ENCODE peak calls at places on chromosomes 11 and 22, in four cellular contexts. U, X, Q and P are unnamed samples.

GRCh38 chr11:76634934-76635333 is 35.6 kb downstream of the LRRC32 start:
- DNase-seq in U (no peak), X (no peak), Q (no peak), P (no peak)

GRCh38 chr11:64037027-64037633 is 1.4 kb downstream of the FLRT1 start:
- DNase-seq in U (no peak), X (no peak), Q (no peak), P (no peak)

GRCh38 chr11:72848846-72849466 is 34.7 kb downstream of the ATG16L2 start:
- DNase-seq in U (no peak), X (peak), Q (peak), P (peak)

GRCh38 chr11:68020575-68020974 is 9.9 kb upstream of the NDUFS8 start:
- DNase-seq in U (no peak), X (peak), Q (peak), P (no peak)

GRCh38 chr22:46376096-46376495 is 40.6 kb downstream of the TRMU start:
- DNase-seq in U (no peak), X (no peak), Q (no peak), P (no peak)

GRCh38 chr22:48500481-48501230 is 1327.0 kb downstream of the BRD1 start:
- DNase-seq in U (peak), X (no peak), Q (no peak), P (no peak)

GRCh38 chr11:65216830-65217229 is 35.1 kb downstream of the CAPN1 start:
- DNase-seq in U (no peak), X (no peak), Q (no peak), P (no peak)

GRCh38 chr22:28909375-28909774 is 26.0 kb downstream of the ZNRF3 start:
- DNase-seq in U (no peak), X (peak), Q (no peak), P (no peak)

GRCh38 chr22:49761836-49762235 is 65.8 kb downstream of the BRD1 start:
- DNase-seq in U (no peak), X (no peak), Q (no peak), P (no peak)

GRCh38 chr11:76147106-76147735 is 59.1 kb downstream of the WNT11 start:
- DNase-seq in U (no peak), X (no peak), Q (no peak), P (no peak)

GRCh38 chr11:62245271-62245753 is 3.3 kb downstream of the SCGB1D2 start:
- DNase-seq in U (no peak), X (peak), Q (peak), P (peak)

GRCh38 chr11:75800728-75801361 is 14.2 kb upstream of the UVRAG start:
- DNase-seq in U (no peak), X (no peak), Q (no peak), P (no peak)

GRCh38 chr11:945986-946385 is 20.3 kb downstream of the AP2A2 start:
- DNase-seq in U (no peak), X (peak), Q (peak), P (peak)
- H3K4me3 ChIP-seq in U (no peak), X (no peak), Q (no peak), P (no peak)

DNA sequence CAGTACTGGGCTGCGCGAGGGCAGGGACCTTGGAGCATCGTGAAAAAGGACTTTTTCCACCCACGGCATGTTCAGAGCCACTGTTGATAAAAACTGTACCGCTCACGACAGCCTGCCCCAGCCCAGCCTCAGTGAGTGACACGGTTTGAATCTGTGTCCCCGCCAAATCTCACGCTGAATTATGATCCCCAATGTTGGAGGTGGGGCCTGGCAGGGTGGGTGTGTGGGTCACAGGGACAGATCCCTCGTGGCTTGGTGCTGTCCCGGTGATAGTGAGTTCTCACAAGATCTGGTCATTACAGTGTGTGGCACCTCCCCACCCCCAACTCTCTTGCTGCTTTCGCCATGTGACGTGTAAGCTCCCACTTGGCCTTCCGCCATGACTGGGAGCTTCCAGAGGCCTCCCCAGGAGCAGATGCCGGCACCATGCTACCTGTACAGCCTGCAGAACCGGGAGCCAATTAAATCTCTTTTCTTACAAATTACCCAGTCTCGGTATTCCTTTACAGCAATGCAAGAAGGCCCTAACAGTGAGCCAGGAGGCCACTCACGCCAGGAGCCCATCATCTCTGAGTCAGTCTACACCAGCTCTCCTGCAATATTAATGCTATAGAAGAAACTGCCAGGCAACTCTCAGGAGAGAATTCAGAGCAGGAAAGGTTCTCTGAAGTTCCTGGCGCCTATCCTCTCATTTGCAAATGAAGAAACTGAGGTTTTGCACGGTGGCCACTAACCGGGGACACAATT is 1.3 kb downstream of the TOLLIP start:
- DNase-seq in U (no peak), X (no peak), Q (no peak), P (no peak)
- H3K4me3 ChIP-seq in U (peak), X (peak), Q (peak), P (peak)

GRCh38 chr11:95101935-95102334 is 12.3 kb downstream of the ENDOD1 start:
- DNase-seq in U (no peak), X (no peak), Q (no peak), P (no peak)
- H3K4me3 ChIP-seq in U (no peak), X (no peak), Q (no peak), P (no peak)

DNA sequence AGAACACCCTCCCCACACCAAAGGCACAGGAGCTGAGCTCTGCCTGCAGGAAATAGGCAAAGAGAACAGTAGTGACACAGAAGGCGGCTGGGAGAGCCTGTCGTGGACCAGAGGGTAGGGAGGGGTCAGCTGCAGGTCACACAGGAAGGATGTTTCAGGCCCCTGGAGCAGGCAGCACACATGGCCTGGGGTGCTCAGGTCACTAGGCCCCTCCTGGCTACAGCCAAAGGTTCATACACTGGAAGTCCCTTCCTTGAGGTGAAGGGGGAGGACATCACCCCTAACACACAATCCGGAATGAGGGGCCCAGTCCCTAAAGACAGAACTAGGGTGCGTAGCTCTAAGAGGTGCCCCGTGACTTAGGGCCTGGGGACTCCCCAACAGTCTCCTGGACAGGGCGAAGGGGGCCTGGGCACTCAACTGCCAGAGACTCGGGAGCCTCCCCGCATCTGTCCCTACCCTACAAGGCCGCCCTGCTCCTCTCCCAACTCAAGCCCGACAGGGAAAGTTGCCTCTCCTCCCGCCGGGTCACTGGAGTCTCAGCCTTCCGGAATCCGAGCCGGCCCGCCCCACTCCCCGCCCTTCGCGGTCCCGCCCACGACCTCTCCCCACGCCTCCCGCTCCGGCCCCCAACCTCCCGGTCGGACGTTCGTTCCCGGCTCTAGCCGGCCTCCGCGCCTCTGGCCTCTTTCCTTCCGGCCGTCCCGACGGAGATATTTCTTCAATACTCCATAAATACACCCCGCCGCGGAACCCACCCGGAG is at the start of gene CYB5R2:
- DNase-seq in U (no peak), X (peak), Q (peak), P (peak)
- H3K4me3 ChIP-seq in U (peak), X (peak), Q (peak), P (peak)

DNA sequence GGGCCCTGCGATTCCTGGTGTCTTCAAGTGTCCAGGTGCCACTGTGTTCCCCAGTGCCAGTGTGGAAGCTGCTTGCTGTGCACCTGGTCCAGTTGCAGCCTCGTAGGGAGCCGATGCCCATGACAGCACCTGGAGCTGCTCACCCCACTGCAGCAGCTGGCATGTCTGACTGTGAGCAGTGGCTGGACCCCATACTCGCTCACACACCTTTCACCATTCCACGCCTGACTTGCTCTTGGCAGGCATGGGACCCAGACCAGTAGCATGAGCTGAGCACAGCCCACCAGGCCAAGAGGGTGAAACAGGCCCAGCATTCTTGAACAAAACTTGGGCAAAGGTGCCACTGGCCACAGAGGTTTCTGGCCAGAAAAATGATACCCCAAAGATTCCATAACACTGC is 124.5 kb upstream of the THY1 start:
- DNase-seq in U (no peak), X (no peak), Q (no peak), P (no peak)
- H3K4me3 ChIP-seq in U (no peak), X (no peak), Q (no peak), P (no peak)

GRCh38 chr11:102495161-102496042 is 35.1 kb downstream of the MMP7 start:
- DNase-seq in U (no peak), X (peak), Q (peak), P (peak)

GRCh38 chr11:102497061-102497460 is 33.5 kb downstream of the MMP7 start:
- DNase-seq in U (no peak), X (peak), Q (no peak), P (no peak)

GRCh38 chr11:102493524-102493923 is 37.0 kb downstream of the MMP7 start:
- DNase-seq in U (no peak), X (no peak), Q (no peak), P (no peak)

GRCh38 chr11:102491969-102492368 is 38.6 kb downstream of the MMP7 start:
- DNase-seq in U (no peak), X (no peak), Q (no peak), P (no peak)

DNA sequence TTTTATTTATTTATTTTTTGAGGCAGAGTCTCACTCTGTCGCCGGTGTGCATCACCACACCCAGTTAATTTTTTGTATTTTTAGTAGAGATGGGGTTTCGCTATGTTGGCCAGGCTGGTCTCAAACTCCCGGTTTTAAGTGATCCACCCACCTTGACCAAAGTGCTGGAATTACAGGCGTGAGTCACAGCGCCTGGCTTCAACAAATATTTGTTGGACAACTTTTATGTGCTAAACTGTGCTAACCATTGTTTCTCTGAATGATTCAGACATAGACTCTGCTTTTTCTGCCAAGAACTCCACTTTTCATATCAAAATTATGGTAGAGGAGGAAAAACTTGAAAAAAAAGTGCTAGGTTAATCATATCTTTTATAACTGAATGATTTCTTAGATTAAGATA is 36.3 kb downstream of the MMP7 start:
- DNase-seq in U (no peak), X (peak), Q (peak), P (no peak)
- H3K4me3 ChIP-seq in U (no peak), X (no peak), Q (peak), P (no peak)

GRCh38 chr22:32693102-32693501 is 108.4 kb upstream of the TIMP3 start:
- DNase-seq in U (no peak), X (no peak), Q (no peak), P (no peak)
- H3K4me3 ChIP-seq in U (no peak), X (no peak), Q (no peak), P (no peak)